ENCODE peak calls at places on chromosome 3, in ten cellular contexts. H is activated CD8-positive, alpha-beta T cell treated with anti-CD3 and anti-CD28 coated beads, Interleukin-2, amount 10 ng/mL, durations not matched to agents 7 days and 5 days; L is putamen; N is HuH-7; T is NCI-H524; A is mucosa of gallbladder; M is T-cell; O is neural progenitor cell; Q is fibroblast of mammary gland; Z is EH. E is an unnamed sample.

GRCh38 chr3:179766416-179767133 is 113.7 kb downstream of the USP13 start:
- DNase-seq in H (no peak), L (no peak), N (no peak), T (no peak), A (no peak), M (no peak), O (no peak), Q (no peak), Z (no peak), E (no peak)

GRCh38 chr3:11718582-11719405 is 75.1 kb upstream of the VGLL4 start:
- DNase-seq in H (peak), L (peak), N (peak), T (no peak), A (peak), M (peak), O (peak), Q (peak), Z (peak), E (peak)

GRCh38 chr3:52245322-52246263 is at the start of gene PPM1M:
- DNase-seq in H (peak), L (no peak), N (peak), T (no peak), A (no peak), M (peak), O (peak), Q (peak), Z (peak), E (peak)

GRCh38 chr3:21356402-21356801 is 394.6 kb downstream of the ZNF385D start:
- DNase-seq in H (no peak), L (no peak), N (no peak), T (no peak), A (no peak), M (no peak), O (no peak), Q (peak), Z (peak), E (no peak)

GRCh38 chr3:122102191-122102935 is 47.2 kb downstream of the CD86 start:
- DNase-seq in H (no peak), L (no peak), N (no peak), T (no peak), A (no peak), M (no peak), O (no peak), Q (no peak), Z (no peak), E (no peak)

GRCh38 chr3:173977747-173978146 is 580.2 kb downstream of the NLGN1 start:
- DNase-seq in H (no peak), L (no peak), N (no peak), T (no peak), A (no peak), M (no peak), O (no peak), Q (peak), Z (peak), E (no peak)

GRCh38 chr3:188421151-188421821 is 267.3 kb downstream of the LPP start:
- DNase-seq in H (no peak), L (no peak), N (no peak), T (no peak), A (no peak), M (no peak), O (no peak), Q (peak), Z (peak), E (no peak)

GRCh38 chr3:76078101-76078500 is 292.8 kb upstream of the ZNF717 start:
- DNase-seq in H (no peak), L (no peak), N (no peak), T (no peak), A (no peak), M (no peak), O (no peak), Q (peak), Z (no peak), E (no peak)

GRCh38 chr3:123816673-123817207 is 67.4 kb downstream of the MYLK start:
- DNase-seq in H (no peak), L (no peak), N (no peak), T (no peak), A (no peak), M (no peak), O (no peak), Q (peak), Z (peak), E (no peak)

GRCh38 chr3:58184982-58185360 is 25.8 kb downstream of the DNASE1L3 start:
- DNase-seq in H (no peak), L (no peak), N (no peak), T (no peak), A (no peak), M (no peak), O (no peak), Q (no peak), Z (no peak), E (no peak)

GRCh38 chr3:11240496-11240895 is 31.7 kb upstream of the ATG7 start:
- DNase-seq in H (no peak), L (no peak), N (no peak), T (no peak), A (no peak), M (no peak), O (no peak), Q (no peak), Z (no peak), E (no peak)

GRCh38 chr3:15633766-15634588 is 32.4 kb downstream of the BTD start:
- DNase-seq in H (no peak), L (no peak), N (no peak), T (no peak), A (no peak), M (no peak), O (no peak), Q (peak), Z (peak), E (peak)

GRCh38 chr3:112979244-112979832 is 4.4 kb upstream of the CD200R1 start:
- DNase-seq in H (peak), L (no peak), N (peak), T (no peak), A (no peak), M (no peak), O (peak), Q (peak), Z (peak), E (no peak)

GRCh38 chr3:135762188-135762853 is 203.2 kb upstream of the PPP2R3A start:
- DNase-seq in H (no peak), L (no peak), N (no peak), T (peak), A (no peak), M (no peak), O (peak), Q (no peak), Z (no peak), E (no peak)

GRCh38 chr3:167882057-167882667 is 146.6 kb downstream of the SERPINI1 start:
- DNase-seq in H (no peak), L (peak), N (no peak), T (no peak), A (no peak), M (no peak), O (peak), Q (peak), Z (peak), E (peak)

GRCh38 chr3:29642393-29643033 is 361.6 kb downstream of the RBMS3 start:
- DNase-seq in H (no peak), L (peak), N (no peak), T (no peak), A (no peak), M (no peak), O (no peak), Q (peak), Z (peak), E (no peak)

GRCh38 chr3:72601049-72601448 is 247.2 kb downstream of the SHQ1 start:
- DNase-seq in H (no peak), L (no peak), N (no peak), T (peak), A (no peak), M (no peak), O (peak), Q (no peak), Z (no peak), E (peak)

GRCh38 chr3:53083949-53084309 is 38.1 kb upstream of the SFMBT1 start:
- DNase-seq in H (no peak), L (no peak), N (no peak), T (no peak), A (no peak), M (no peak), O (no peak), Q (no peak), Z (no peak), E (no peak)

GRCh38 chr3:53254190-53254809 is 1.5 kb downstream of the TKT start:
- DNase-seq in H (no peak), L (peak), N (no peak), T (no peak), A (no peak), M (no peak), O (no peak), Q (peak), Z (peak), E (no peak)

GRCh38 chr3:9903238-9903624 is 583 bp downstream of the IL17RE start:
- DNase-seq in H (no peak), L (no peak), N (no peak), T (no peak), A (no peak), M (no peak), O (no peak), Q (peak), Z (peak), E (no peak)

GRCh38 chr3:186277268-186277909 is 84.6 kb downstream of the DGKG start:
- DNase-seq in H (no peak), L (peak), N (peak), T (no peak), A (no peak), M (no peak), O (peak), Q (peak), Z (peak), E (peak)

GRCh38 chr3:129606522-129607390 is at the start of gene PLXND1:
- DNase-seq in H (peak), L (no peak), N (peak), T (peak), A (peak), M (peak), O (peak), Q (peak), Z (peak), E (peak)

GRCh38 chr3:66138336-66139234 is 82.2 kb upstream of the SLC25A26 start:
- DNase-seq in H (no peak), L (peak), N (peak), T (peak), A (peak), M (no peak), O (peak), Q (peak), Z (peak), E (peak)

GRCh38 chr3:135172191-135172869 is 377.3 kb downstream of the EPHB1 start:
- DNase-seq in H (no peak), L (no peak), N (no peak), T (no peak), A (no peak), M (no peak), O (no peak), Q (no peak), Z (no peak), E (no peak)

GRCh38 chr3:129387492-129387891 is 40.9 kb downstream of the EFCAB12 start:
- DNase-seq in H (no peak), L (no peak), N (no peak), T (no peak), A (no peak), M (no peak), O (no peak), Q (no peak), Z (no peak), E (no peak)

GRCh38 chr3:194103475-194103874 is 32.5 kb upstream of the HES1 start:
- DNase-seq in H (no peak), L (no peak), N (no peak), T (no peak), A (no peak), M (peak), O (no peak), Q (no peak), Z (no peak), E (no peak)

GRCh38 chr3:148229107-148229506 is 468.6 kb upstream of the AGTR1 start:
- DNase-seq in H (no peak), L (no peak), N (no peak), T (no peak), A (no peak), M (no peak), O (no peak), Q (no peak), Z (no peak), E (peak)

GRCh38 chr3:28595364-28595763 is 246.7 kb upstream of the AZI2 start:
- DNase-seq in H (no peak), L (no peak), N (no peak), T (no peak), A (no peak), M (no peak), O (no peak), Q (no peak), Z (no peak), E (no peak)

GRCh38 chr3:123076496-123077418 is 9.9 kb downstream of the PDIA5 start:
- DNase-seq in H (no peak), L (no peak), N (no peak), T (peak), A (no peak), M (no peak), O (no peak), Q (no peak), Z (no peak), E (no peak)

GRCh38 chr3:116000315-116000714 is 377.0 kb downstream of the GAP43 start:
- DNase-seq in H (no peak), L (no peak), N (no peak), T (no peak), A (no peak), M (no peak), O (no peak), Q (peak), Z (peak), E (peak)

GRCh38 chr3:98115717-98116116 is 14.8 kb upstream of the OR5H1 start:
- DNase-seq in H (no peak), L (no peak), N (no peak), T (no peak), A (no peak), M (no peak), O (no peak), Q (no peak), Z (no peak), E (no peak)

GRCh38 chr3:43615133-43615532 is 6.7 kb downstream of the ANO10 start:
- DNase-seq in H (no peak), L (no peak), N (no peak), T (no peak), A (no peak), M (no peak), O (no peak), Q (no peak), Z (no peak), E (no peak)

GRCh38 chr3:34016925-34017592 is 218.6 kb downstream of the PDCD6IP start:
- DNase-seq in H (peak), L (no peak), N (no peak), T (no peak), A (no peak), M (peak), O (no peak), Q (no peak), Z (peak), E (no peak)

GRCh38 chr3:57805674-57806073 is 49.6 kb downstream of the SLMAP start:
- DNase-seq in H (no peak), L (no peak), N (no peak), T (no peak), A (no peak), M (no peak), O (no peak), Q (peak), Z (peak), E (no peak)

GRCh38 chr3:53799338-53799865 is 46.8 kb downstream of the CHDH start:
- DNase-seq in H (no peak), L (no peak), N (no peak), T (no peak), A (no peak), M (no peak), O (no peak), Q (no peak), Z (peak), E (no peak)

E was measured in SJCRH30.